ENCODE peak calls at places on chromosomes 2 and 18, in eight cellular contexts. H, N, G, Q, I, D, E and O are unnamed samples.

GRCh38 chr2:231673348-231673770 is 35.0 kb upstream of the PTMA start:
- DNase-seq in I (no peak), N (no peak), D (no peak), Q (no peak), H (no peak), E (peak), G (no peak), O (no peak)

GRCh38 chr2:58866040-58866439 is 624.9 kb upstream of the FANCL start:
- DNase-seq in I (no peak), H (no peak), G (peak), E (no peak), Q (no peak), D (no peak), N (no peak), O (no peak)

GRCh38 chr2:54775710-54776109 is 52.2 kb downstream of the EML6 start:
- DNase-seq in N (no peak), H (no peak), G (no peak), E (no peak), I (no peak), Q (no peak), D (no peak), O (no peak)

GRCh38 chr18:55265916-55266488 is 306.7 kb upstream of the CCDC68 start:
- DNase-seq in I (no peak), H (no peak), D (no peak), G (no peak), E (no peak), N (no peak), Q (peak), O (no peak)

GRCh38 chr18:26575865-26576217 is 27.5 kb upstream of the KCTD1 start:
- DNase-seq in D (no peak), N (no peak), I (no peak), H (no peak), E (no peak), G (no peak), Q (no peak), O (no peak)

GRCh38 chr2:73111300-73112025 is 1.3 kb downstream of the RAB11FIP5 start:
- DNase-seq in Q (no peak), E (no peak), N (no peak), H (peak), G (no peak), D (peak), I (peak), O (no peak)

GRCh38 chr2:226625951-226626350 is 173.7 kb downstream of the IRS1 start:
- DNase-seq in D (no peak), N (no peak), Q (no peak), E (no peak), G (no peak), H (no peak), I (no peak), O (no peak)

GRCh38 chr2:85951351-85952067 is 62.7 kb upstream of the ST3GAL5 start:
- DNase-seq in H (no peak), E (no peak), D (no peak), N (no peak), I (no peak), G (no peak), Q (no peak), O (no peak)

GRCh38 chr18:2466978-2467377 is 104.3 kb downstream of the METTL4 start:
- DNase-seq in N (no peak), H (no peak), Q (no peak), D (no peak), E (no peak), I (no peak), G (no peak), O (no peak)

GRCh38 chr2:11598228-11598731 is 64.4 kb downstream of the GREB1 start:
- DNase-seq in I (no peak), Q (no peak), E (no peak), N (no peak), D (no peak), G (no peak), H (no peak), O (no peak)

GRCh38 chr2:190683802-190684201 is 34.9 kb downstream of the NAB1 start:
- DNase-seq in I (no peak), D (no peak), N (no peak), H (no peak), E (no peak), Q (no peak), G (no peak), O (no peak)